ENCODE peak calls at places on chromosome 17, in four cellular contexts. W, J, E and U are unnamed samples.

GRCh38 chr17:3796110-3796821 is 4.7 kb downstream of the ITGAE start:
- DNase-seq in E (no peak), J (no peak), W (peak; percentile 71), U (no peak)

GRCh38 chr17:55710410-55710809 is 12.3 kb downstream of the TMEM100 start:
- DNase-seq in J (no peak), W (no peak), E (no peak), U (no peak)

GRCh38 chr17:42026821-42027539 is 7.1 kb downstream of the NKIRAS2 start:
- DNase-seq in J (no peak), E (no peak), W (no peak), U (no peak)

GRCh38 chr17:27862848-27863247 is 30.3 kb downstream of the LYRM9 start:
- DNase-seq in E (no peak), J (no peak), W (no peak), U (no peak)

GRCh38 chr17:75844530-75845057 is 390 bp upstream of the UNC13D start:
- DNase-seq in W (no peak), E (no peak), J (no peak), U (no peak)

GRCh38 chr17:58249270-58250133 is 11.1 kb downstream of the LPO start:
- DNase-seq in J (peak; percentile 51), E (peak; percentile 47), W (peak; percentile 65), U (peak; percentile 64)

GRCh38 chr17:40168262-40168832 is 8.9 kb upstream of the RAPGEFL1 start:
- DNase-seq in W (no peak), J (peak; percentile 32), E (no peak), U (no peak)

GRCh38 chr17:42409467-42410351 is 13.3 kb downstream of the CAVIN1 start:
- DNase-seq in W (no peak), J (no peak), E (no peak), U (peak; percentile 67)

GRCh38 chr17:40326014-40326831 is 17.2 kb downstream of the RARA start:
- DNase-seq in J (peak; percentile 31), E (no peak), W (no peak), U (peak; percentile 22)

GRCh38 chr17:42623732-42624596 is 14.5 kb downstream of the TUBG1 start:
- DNase-seq in W (no peak), J (no peak), E (no peak), U (no peak)

GRCh38 chr17:62919388-62919787 is 46.6 kb upstream of the TANC2 start:
- DNase-seq in J (no peak), E (no peak), W (no peak), U (no peak)

GRCh38 chr17:42121066-42121769 is at the start of gene KAT2A:
- DNase-seq in E (peak; percentile 72), J (peak; percentile 80), W (peak; percentile 69), U (peak; percentile 86)

GRCh38 chr17:28247671-28248556 is 71.1 kb upstream of the TMEM97 start:
- DNase-seq in W (no peak), J (no peak), E (no peak), U (no peak)

GRCh38 chr17:2853111-2853721 is 57.0 kb downstream of the RAP1GAP2 start:
- DNase-seq in E (no peak), J (peak; percentile 68), W (peak; percentile 9), U (peak; percentile 58)

GRCh38 chr17:42311240-42312034 is 23.1 kb downstream of the STAT5A start:
- DNase-seq in J (peak; percentile 84), W (no peak), E (peak; percentile 33), U (peak; percentile 88)

GRCh38 chr17:41948747-41949460 is 17.7 kb upstream of the CNP start:
- DNase-seq in E (no peak), J (no peak), W (no peak), U (no peak)

GRCh38 chr17:36761203-36761945 is 160.0 kb downstream of the MRM1 start:
- DNase-seq in W (no peak), E (no peak), J (no peak), U (no peak)

GRCh38 chr17:81517339-81518112 is 4.9 kb upstream of the ACTG1 start:
- DNase-seq in J (no peak), E (no peak), W (no peak), U (no peak)

GRCh38 chr17:44385287-44386181 is 3.9 kb downstream of the ITGA2B start:
- DNase-seq in W (peak; percentile 75), J (peak; percentile 77), E (peak; percentile 47), U (peak; percentile 83)

GRCh38 chr17:59287452-59287851 is 44.0 kb upstream of the YPEL2 start:
- DNase-seq in W (no peak), J (no peak), E (no peak), U (no peak)

GRCh38 chr17:64658931-64659330 is 3.2 kb downstream of the SMURF2 start:
- DNase-seq in W (no peak), E (no peak), J (no peak), U (no peak)

GRCh38 chr17:14919580-14920160 is 345.5 kb downstream of the PMP22 start:
- DNase-seq in W (no peak), E (no peak), J (no peak), U (no peak)

GRCh38 chr17:59706900-59707181 is 389 bp downstream of the PTRH2 start:
- DNase-seq in E (no peak), W (no peak), J (no peak), U (no peak)

GRCh38 chr17:76485569-76485968 is 15.7 kb downstream of the RHBDF2 start:
- DNase-seq in W (no peak), E (no peak), J (no peak), U (no peak)

GRCh38 chr17:30824356-30825145 is at the start of gene CRLF3:
- DNase-seq in J (peak; percentile 88), W (peak; percentile 85), E (peak; percentile 58), U (peak; percentile 91)

GRCh38 chr17:45372325-45372869 is 55.6 kb upstream of the MAP3K14 start:
- DNase-seq in J (no peak), W (no peak), E (no peak), U (no peak)

GRCh38 chr17:80832888-80833583 is 158.6 kb upstream of the CHMP6 start:
- DNase-seq in E (peak; percentile 76), W (peak; percentile 69), J (peak; percentile 90), U (peak; percentile 83)

GRCh38 chr17:77948690-77949114 is 9.8 kb upstream of the TNRC6C start:
- DNase-seq in W (no peak), E (no peak), J (peak; percentile 19), U (no peak)

GRCh38 chr17:15261063-15261817 is 3.9 kb downstream of the PMP22 start:
- DNase-seq in E (no peak), J (peak; percentile 46), W (no peak), U (peak; percentile 48)

GRCh38 chr17:57085448-57086068 is 512 bp downstream of the AKAP1 start:
- DNase-seq in E (no peak), J (peak; percentile 59), W (peak; percentile 46), U (peak; percentile 65)

GRCh38 chr17:15490634-15491261 is 23.3 kb upstream of the CDRT4 start:
- DNase-seq in J (peak; percentile 63), W (no peak), E (peak; percentile 61), U (peak; percentile 72)

GRCh38 chr17:81157848-81158687 is 7.2 kb upstream of the PVALEF start:
- DNase-seq in E (no peak), W (no peak), J (no peak), U (no peak)

GRCh38 chr17:7553356-7553755 is 4.5 kb downstream of the TNFSF12 start:
- DNase-seq in W (no peak), J (no peak), E (no peak), U (no peak)

GRCh38 chr17:77451271-77451893 is 310.6 kb downstream of the SEC14L1 start:
- DNase-seq in E (peak; percentile 76), J (peak; percentile 66), W (peak; percentile 61), U (peak; percentile 77)

GRCh38 chr17:74671031-74671771 is 41.5 kb downstream of the CD300LF start:
- DNase-seq in W (peak; percentile 53), J (peak; percentile 82), E (no peak), U (peak; percentile 81)

GRCh38 chr17:81068411-81068810 is 33.5 kb downstream of the BAIAP2 start:
- DNase-seq in W (no peak), E (no peak), J (no peak), U (no peak)

GRCh38 chr17:2406903-2407790 is 6.3 kb upstream of the MNT start:
- DNase-seq in E (no peak), J (peak; percentile 69), W (no peak), U (peak; percentile 58)